ENCODE peak calls at places on chromosomes 6 and 20, in five cellular contexts. Y is A549, G is transverse colon, T is GM12878, K is ovary. B is an unnamed sample.

GRCh38 chr20:41293269-41294037 is 24.1 kb downstream of the ZHX3 start:
- DNase-seq in Y (no peak), G (no peak), T (no peak), K (peak), B (no peak)

GRCh38 chr6:112501705-112502104 is 154.6 kb downstream of the RFPL4B start:
- DNase-seq in Y (no peak), G (no peak), T (no peak), K (peak), B (no peak)

GRCh38 chr6:159720708-159721107 is 6.6 kb upstream of the WTAP start:
- DNase-seq in Y (peak), G (no peak), T (no peak), K (no peak), B (no peak)

GRCh38 chr6:133241088-133241900 is at the start of gene EYA4:
- DNase-seq in Y (peak), G (no peak), T (no peak), K (no peak), B (no peak)

GRCh38 chr6:158978752-158979151 is 21.2 kb downstream of the RSPH3 start:
- DNase-seq in Y (no peak), G (no peak), T (no peak), K (no peak), B (no peak)

GRCh38 chr20:49676581-49677291 is 36.9 kb downstream of the B4GALT5 start:
- DNase-seq in Y (peak), G (peak), T (peak), K (no peak), B (peak)

GRCh38 chr6:138531387-138531786 is 32.1 kb upstream of the NHSL1 start:
- DNase-seq in Y (no peak), G (no peak), T (no peak), K (no peak), B (no peak)

GRCh38 chr6:110285306-110286060 is 72.7 kb downstream of the METTL24 start:
- DNase-seq in Y (peak), G (peak), T (no peak), K (no peak), B (no peak)

GRCh38 chr20:9417665-9418064 is 96.7 kb upstream of the LAMP5 start:
- DNase-seq in Y (no peak), G (no peak), T (no peak), K (no peak), B (no peak)

GRCh38 chr20:50496773-50497375 is 13.3 kb upstream of the PTPN1 start:
- DNase-seq in Y (no peak), G (no peak), T (no peak), K (no peak), B (no peak)

GRCh38 chr6:169238766-169239165 is 14.9 kb downstream of the THBS2 start:
- DNase-seq in Y (no peak), G (no peak), T (no peak), K (no peak), B (no peak)

DNA sequence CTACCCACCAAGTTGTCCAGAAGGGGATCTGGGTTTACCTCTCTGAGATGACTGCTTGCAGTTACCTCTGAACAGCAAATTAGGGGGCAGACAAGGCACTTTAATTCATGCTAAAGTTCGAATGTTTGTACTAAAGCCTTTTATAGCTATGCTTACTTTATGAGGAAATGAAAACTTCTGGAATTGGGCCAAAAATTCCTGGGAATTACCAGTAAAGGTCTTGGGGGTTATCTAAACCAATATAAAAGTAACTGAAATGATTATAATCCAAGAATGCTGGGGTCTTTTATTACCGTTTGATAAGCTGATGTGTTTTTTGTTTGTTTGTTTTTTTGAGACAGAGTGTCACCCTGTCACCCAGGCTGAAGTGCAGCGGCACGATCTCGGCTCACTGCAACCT is 7.9 kb upstream of the LZTS3 start:
- DNase-seq in Y (no peak), G (no peak), T (no peak), K (no peak), B (no peak)
- TF ChIP-seq EP300 in Y (no peak), G (no peak), T (no peak), K (no peak), B (no peak)

GRCh38 chr20:6122111-6122872 is 538 bp downstream of the FERMT1 start:
- DNase-seq in Y (peak), G (peak), T (no peak), K (peak), B (no peak)
- H3K4me3 ChIP-seq in Y (peak), G (peak), T (no peak), K (peak), B (peak)

DNA sequence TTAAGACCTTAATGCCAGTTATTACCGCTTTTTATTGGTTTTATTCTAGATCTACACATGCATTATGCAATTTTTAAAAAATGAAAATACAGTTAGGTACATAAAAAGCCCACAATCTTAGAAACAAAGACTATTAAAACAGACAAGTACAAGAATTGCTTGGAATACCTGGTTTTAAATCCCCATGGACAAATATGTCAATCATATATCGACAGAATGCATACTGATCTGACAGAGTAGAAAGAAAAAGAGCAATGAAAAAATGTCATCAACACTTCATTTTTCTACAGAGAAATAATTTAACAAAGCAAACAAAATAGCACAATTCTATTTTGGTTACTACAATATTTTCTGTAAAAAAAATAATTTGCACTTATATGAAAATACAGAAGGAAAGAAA is 139.7 kb downstream of the TRDN start:
- DNase-seq in Y (no peak), G (no peak), T (no peak), K (no peak), B (no peak)
- TF ChIP-seq EP300 in Y (no peak), G (no peak), T (no peak), K (no peak), B (no peak)

GRCh38 chr6:154876776-154877175 is 118.3 kb upstream of the TIAM2 start:
- DNase-seq in Y (no peak), G (no peak), T (no peak), K (no peak), B (no peak)

GRCh38 chr6:154872605-154873004 is 122.5 kb upstream of the TIAM2 start:
- DNase-seq in Y (no peak), G (no peak), T (no peak), K (no peak), B (no peak)

GRCh38 chr6:154878866-154879491 is 116.1 kb upstream of the TIAM2 start:
- DNase-seq in Y (no peak), G (no peak), T (no peak), K (no peak), B (no peak)

GRCh38 chr6:154874684-154875594 is 120.2 kb upstream of the TIAM2 start:
- DNase-seq in Y (no peak), G (no peak), T (no peak), K (no peak), B (no peak)
- H3K4me3 ChIP-seq in Y (no peak), G (no peak), T (no peak), K (no peak), B (no peak)

GRCh38 chr20:45934046-45934586 is 367 bp upstream of the PCIF1 start:
- DNase-seq in Y (peak), G (peak), T (no peak), K (peak), B (peak)

GRCh38 chr20:45937765-45938164 is 3.3 kb downstream of the PCIF1 start:
- DNase-seq in Y (no peak), G (no peak), T (no peak), K (no peak), B (no peak)

GRCh38 chr20:45933231-45934045 is 1.0 kb upstream of the PCIF1 start:
- DNase-seq in Y (peak), G (peak), T (peak), K (peak), B (peak)

GRCh38 chr20:45935416-45936046 is 1.0 kb downstream of the PCIF1 start:
- DNase-seq in Y (no peak), G (no peak), T (no peak), K (no peak), B (no peak)

DNA sequence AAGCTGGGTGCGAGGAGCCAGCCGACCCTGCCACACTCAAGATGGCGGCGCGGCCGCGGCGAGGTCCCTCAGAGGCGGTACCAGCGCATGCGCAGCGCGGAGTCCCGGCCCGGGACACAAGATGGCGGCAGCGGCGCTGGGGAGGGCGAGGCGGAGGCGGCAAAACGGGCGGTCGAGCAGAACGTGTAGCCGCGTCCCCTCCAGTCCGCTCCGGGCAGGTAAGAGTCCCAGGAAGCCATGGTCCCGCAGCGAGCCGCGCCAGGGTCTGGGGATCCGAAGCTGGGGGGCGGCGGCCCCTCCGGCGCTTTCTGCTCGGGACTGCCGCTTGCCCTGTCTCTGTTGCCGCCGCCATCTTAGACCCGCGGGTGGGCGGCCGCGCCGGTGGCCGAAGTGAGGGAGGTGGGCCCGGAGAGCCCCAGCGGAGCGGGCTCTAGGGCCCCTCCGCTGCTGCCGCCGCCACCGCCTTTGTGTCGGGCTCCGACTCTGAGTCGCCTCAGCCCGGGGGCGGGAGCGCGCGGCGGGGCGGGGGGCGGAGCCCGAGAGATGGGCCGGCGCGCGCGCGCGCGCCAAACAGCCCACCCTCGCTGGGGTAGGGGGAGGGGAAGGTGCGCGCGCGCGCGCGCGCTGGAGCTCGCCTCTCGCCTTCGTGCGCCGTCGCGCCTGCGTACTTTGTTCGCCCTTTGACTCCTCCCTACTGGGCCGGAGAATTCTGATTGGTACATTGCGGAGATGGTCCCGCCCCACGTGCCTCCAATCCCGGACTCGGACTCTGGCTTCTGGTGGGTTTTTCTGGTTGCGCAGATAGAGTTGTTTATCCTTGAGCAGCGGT is at the start of gene PCIF1:
- DNase-seq in Y (peak), G (peak), T (peak), K (peak), B (peak)
- TF ChIP-seq EP300 in Y (no peak), G (no peak), T (no peak), K (no peak), B (no peak)

GRCh38 chr6:161374971-161375873 is 101.4 kb upstream of the AGPAT4 start:
- DNase-seq in Y (peak), G (peak), T (no peak), K (peak), B (peak)
- H3K4me3 ChIP-seq in Y (no peak), G (no peak), T (no peak), K (no peak), B (peak)

GRCh38 chr6:35589904-35590303 is 77.2 kb upstream of the TULP1 start:
- DNase-seq in Y (no peak), G (no peak), T (no peak), K (no peak), B (no peak)

GRCh38 chr6:35587167-35587566 is 74.5 kb upstream of the TULP1 start:
- DNase-seq in Y (no peak), G (no peak), T (no peak), K (no peak), B (no peak)

GRCh38 chr6:35589201-35589739 is 76.6 kb upstream of the TULP1 start:
- DNase-seq in Y (no peak), G (no peak), T (no peak), K (no peak), B (no peak)

GRCh38 chr6:35592178-35592577 is 79.5 kb upstream of the TULP1 start:
- DNase-seq in Y (no peak), G (no peak), T (no peak), K (no peak), B (no peak)

GRCh38 chr6:35590622-35591066 is 77.9 kb upstream of the TULP1 start:
- DNase-seq in Y (no peak), G (peak), T (no peak), K (peak), B (peak)
- TF ChIP-seq EP300 in Y (no peak), G (peak), T (no peak), K (peak), B (no peak)

B was measured in upper lobe of left lung.